ENCODE peak calls at places on chromosome X, in seven cellular contexts. One of them, this sample, is unnamed.

GRCh38 chrX:54950730-54951375 is 30.2 kb downstream of the TRO start:
- DNase-seq in lung: no peak
- DNase-seq in activated gamma-delta T cell treated with Interleukin-2 at 50 U/mL for 16 hours: no peak
- DNase-seq in left cardiac atrium: no peak
- DNase-seq in stimulated activated CD4-positive, alpha-beta T cell treated with anti-CD3 and anti-CD28 coated beads, Interleukin-1b, Interleukin-23, amount 100 ng/mL, for 1 hour: no peak
- DNase-seq in IMR-90: no peak
- DNase-seq in EL: no peak
- DNase-seq in this sample: no peak

GRCh38 chrX:69197690-69198089 is 32.4 kb upstream of the PJA1 start:
- DNase-seq in lung: no peak
- DNase-seq in activated gamma-delta T cell treated with Interleukin-2 at 50 U/mL for 16 hours: no peak
- DNase-seq in left cardiac atrium: no peak
- DNase-seq in stimulated activated CD4-positive, alpha-beta T cell treated with anti-CD3 and anti-CD28 coated beads, Interleukin-1b, Interleukin-23, amount 100 ng/mL, for 1 hour: no peak
- DNase-seq in IMR-90: no peak
- DNase-seq in EL: no peak
- DNase-seq in this sample: no peak

GRCh38 chrX:48306175-48306574 is 50.3 kb downstream of the SSX3 start:
- DNase-seq in lung: no peak
- DNase-seq in activated gamma-delta T cell treated with Interleukin-2 at 50 U/mL for 16 hours: no peak
- DNase-seq in left cardiac atrium: no peak
- DNase-seq in stimulated activated CD4-positive, alpha-beta T cell treated with anti-CD3 and anti-CD28 coated beads, Interleukin-1b, Interleukin-23, amount 100 ng/mL, for 1 hour: no peak
- DNase-seq in IMR-90: no peak
- DNase-seq in EL: no peak
- DNase-seq in this sample: no peak

GRCh38 chrX:10326578-10326977 is 169.8 kb downstream of the CLCN4 start:
- DNase-seq in lung: no peak
- DNase-seq in activated gamma-delta T cell treated with Interleukin-2 at 50 U/mL for 16 hours: no peak
- DNase-seq in left cardiac atrium: peak; percentile 25
- DNase-seq in stimulated activated CD4-positive, alpha-beta T cell treated with anti-CD3 and anti-CD28 coated beads, Interleukin-1b, Interleukin-23, amount 100 ng/mL, for 1 hour: no peak
- DNase-seq in IMR-90: peak; percentile 43
- DNase-seq in EL: peak; percentile 36
- DNase-seq in this sample: peak; percentile 69

GRCh38 chrX:12685541-12685940 is 105.7 kb upstream of the PRPS2 start:
- DNase-seq in lung: no peak
- DNase-seq in activated gamma-delta T cell treated with Interleukin-2 at 50 U/mL for 16 hours: no peak
- DNase-seq in left cardiac atrium: no peak
- DNase-seq in stimulated activated CD4-positive, alpha-beta T cell treated with anti-CD3 and anti-CD28 coated beads, Interleukin-1b, Interleukin-23, amount 100 ng/mL, for 1 hour: no peak
- DNase-seq in IMR-90: peak; percentile 48
- DNase-seq in EL: peak; percentile 19
- DNase-seq in this sample: peak; percentile 25

GRCh38 chrX:3345281-3346081 is 971 bp downstream of the MXRA5 start:
- DNase-seq in lung: no peak
- DNase-seq in activated gamma-delta T cell treated with Interleukin-2 at 50 U/mL for 16 hours: no peak
- DNase-seq in left cardiac atrium: peak; percentile 62
- DNase-seq in stimulated activated CD4-positive, alpha-beta T cell treated with anti-CD3 and anti-CD28 coated beads, Interleukin-1b, Interleukin-23, amount 100 ng/mL, for 1 hour: no peak
- DNase-seq in IMR-90: no peak
- DNase-seq in EL: peak; percentile 26
- DNase-seq in this sample: peak; percentile 66

GRCh38 chrX:66076801-66077200 is 36.9 kb upstream of the VSIG4 start:
- DNase-seq in lung: no peak
- DNase-seq in activated gamma-delta T cell treated with Interleukin-2 at 50 U/mL for 16 hours: no peak
- DNase-seq in left cardiac atrium: no peak
- DNase-seq in stimulated activated CD4-positive, alpha-beta T cell treated with anti-CD3 and anti-CD28 coated beads, Interleukin-1b, Interleukin-23, amount 100 ng/mL, for 1 hour: no peak
- DNase-seq in IMR-90: no peak
- DNase-seq in EL: no peak
- DNase-seq in this sample: no peak

GRCh38 chrX:50198348-50198747 is 2.5 kb downstream of the AKAP4 start:
- DNase-seq in lung: no peak
- DNase-seq in activated gamma-delta T cell treated with Interleukin-2 at 50 U/mL for 16 hours: no peak
- DNase-seq in left cardiac atrium: no peak
- DNase-seq in stimulated activated CD4-positive, alpha-beta T cell treated with anti-CD3 and anti-CD28 coated beads, Interleukin-1b, Interleukin-23, amount 100 ng/mL, for 1 hour: no peak
- DNase-seq in IMR-90: no peak
- DNase-seq in EL: no peak
- DNase-seq in this sample: no peak

GRCh38 chrX:49164589-49165360 is 2.2 kb downstream of the MAGIX start:
- DNase-seq in lung: no peak
- DNase-seq in activated gamma-delta T cell treated with Interleukin-2 at 50 U/mL for 16 hours: no peak
- DNase-seq in left cardiac atrium: no peak
- DNase-seq in stimulated activated CD4-positive, alpha-beta T cell treated with anti-CD3 and anti-CD28 coated beads, Interleukin-1b, Interleukin-23, amount 100 ng/mL, for 1 hour: no peak
- DNase-seq in IMR-90: no peak
- DNase-seq in EL: no peak
- DNase-seq in this sample: no peak

GRCh38 chrX:10038585-10038984 is 71.4 kb downstream of the CLDN34 start:
- DNase-seq in lung: no peak
- DNase-seq in activated gamma-delta T cell treated with Interleukin-2 at 50 U/mL for 16 hours: no peak
- DNase-seq in left cardiac atrium: no peak
- DNase-seq in stimulated activated CD4-positive, alpha-beta T cell treated with anti-CD3 and anti-CD28 coated beads, Interleukin-1b, Interleukin-23, amount 100 ng/mL, for 1 hour: no peak
- DNase-seq in IMR-90: no peak
- DNase-seq in EL: no peak
- DNase-seq in this sample: no peak

GRCh38 chrX:43813898-43814297 is 68.4 kb downstream of the MAOB start:
- DNase-seq in lung: no peak
- DNase-seq in activated gamma-delta T cell treated with Interleukin-2 at 50 U/mL for 16 hours: no peak
- DNase-seq in left cardiac atrium: no peak
- DNase-seq in stimulated activated CD4-positive, alpha-beta T cell treated with anti-CD3 and anti-CD28 coated beads, Interleukin-1b, Interleukin-23, amount 100 ng/mL, for 1 hour: no peak
- DNase-seq in IMR-90: no peak
- DNase-seq in EL: peak; percentile 4
- DNase-seq in this sample: peak; percentile 30

GRCh38 chrX:133881893-133882292 is 103.5 kb downstream of the GPC3 start:
- DNase-seq in lung: no peak
- DNase-seq in activated gamma-delta T cell treated with Interleukin-2 at 50 U/mL for 16 hours: no peak
- DNase-seq in left cardiac atrium: no peak
- DNase-seq in stimulated activated CD4-positive, alpha-beta T cell treated with anti-CD3 and anti-CD28 coated beads, Interleukin-1b, Interleukin-23, amount 100 ng/mL, for 1 hour: no peak
- DNase-seq in IMR-90: no peak
- DNase-seq in EL: no peak
- DNase-seq in this sample: peak; percentile 5

GRCh38 chrX:79361192-79361870 is 5.8 kb downstream of the ITM2A start:
- DNase-seq in lung: no peak
- DNase-seq in activated gamma-delta T cell treated with Interleukin-2 at 50 U/mL for 16 hours: no peak
- DNase-seq in left cardiac atrium: no peak
- DNase-seq in stimulated activated CD4-positive, alpha-beta T cell treated with anti-CD3 and anti-CD28 coated beads, Interleukin-1b, Interleukin-23, amount 100 ng/mL, for 1 hour: no peak
- DNase-seq in IMR-90: no peak
- DNase-seq in EL: no peak
- DNase-seq in this sample: no peak

GRCh38 chrX:1657367-1658082 is 42.7 kb downstream of the ASMT start:
- DNase-seq in lung: no peak
- DNase-seq in activated gamma-delta T cell treated with Interleukin-2 at 50 U/mL for 16 hours: peak; percentile 57
- DNase-seq in left cardiac atrium: peak; percentile 29
- DNase-seq in stimulated activated CD4-positive, alpha-beta T cell treated with anti-CD3 and anti-CD28 coated beads, Interleukin-1b, Interleukin-23, amount 100 ng/mL, for 1 hour: no peak
- DNase-seq in IMR-90: no peak
- DNase-seq in EL: peak; percentile 8
- DNase-seq in this sample: peak; percentile 31

GRCh38 chrX:87409113-87409841 is 108.3 kb upstream of the KLHL4 start:
- DNase-seq in lung: peak; percentile 77
- DNase-seq in activated gamma-delta T cell treated with Interleukin-2 at 50 U/mL for 16 hours: no peak
- DNase-seq in left cardiac atrium: peak; percentile 71
- DNase-seq in stimulated activated CD4-positive, alpha-beta T cell treated with anti-CD3 and anti-CD28 coated beads, Interleukin-1b, Interleukin-23, amount 100 ng/mL, for 1 hour: no peak
- DNase-seq in IMR-90: peak; percentile 24
- DNase-seq in EL: no peak
- DNase-seq in this sample: peak; percentile 96

GRCh38 chrX:53300157-53300556 is 18.8 kb upstream of the IQSEC2 start:
- DNase-seq in lung: no peak
- DNase-seq in activated gamma-delta T cell treated with Interleukin-2 at 50 U/mL for 16 hours: no peak
- DNase-seq in left cardiac atrium: no peak
- DNase-seq in stimulated activated CD4-positive, alpha-beta T cell treated with anti-CD3 and anti-CD28 coated beads, Interleukin-1b, Interleukin-23, amount 100 ng/mL, for 1 hour: no peak
- DNase-seq in IMR-90: no peak
- DNase-seq in EL: no peak
- DNase-seq in this sample: no peak

GRCh38 chrX:19372170-19373033 is 28.7 kb downstream of the PDHA1 start:
- DNase-seq in lung: peak; percentile 61
- DNase-seq in activated gamma-delta T cell treated with Interleukin-2 at 50 U/mL for 16 hours: peak; percentile 57
- DNase-seq in left cardiac atrium: peak; percentile 53
- DNase-seq in stimulated activated CD4-positive, alpha-beta T cell treated with anti-CD3 and anti-CD28 coated beads, Interleukin-1b, Interleukin-23, amount 100 ng/mL, for 1 hour: peak; percentile 14
- DNase-seq in IMR-90: peak; percentile 59
- DNase-seq in EL: peak; percentile 63
- DNase-seq in this sample: peak; percentile 75

GRCh38 chrX:138710866-138711331 is 618 bp downstream of the FGF13 start:
- DNase-seq in lung: no peak
- DNase-seq in activated gamma-delta T cell treated with Interleukin-2 at 50 U/mL for 16 hours: no peak
- DNase-seq in left cardiac atrium: peak; percentile 18
- DNase-seq in stimulated activated CD4-positive, alpha-beta T cell treated with anti-CD3 and anti-CD28 coated beads, Interleukin-1b, Interleukin-23, amount 100 ng/mL, for 1 hour: no peak
- DNase-seq in IMR-90: no peak
- DNase-seq in EL: no peak
- DNase-seq in this sample: peak; percentile 66

GRCh38 chrX:31057291-31057690 is 14.6 kb downstream of the FTHL17 start:
- DNase-seq in lung: no peak
- DNase-seq in activated gamma-delta T cell treated with Interleukin-2 at 50 U/mL for 16 hours: no peak
- DNase-seq in left cardiac atrium: no peak
- DNase-seq in stimulated activated CD4-positive, alpha-beta T cell treated with anti-CD3 and anti-CD28 coated beads, Interleukin-1b, Interleukin-23, amount 100 ng/mL, for 1 hour: no peak
- DNase-seq in IMR-90: no peak
- DNase-seq in EL: no peak
- DNase-seq in this sample: no peak

GRCh38 chrX:137823257-137823656 is 257.3 kb downstream of the ZIC3 start:
- DNase-seq in lung: no peak
- DNase-seq in activated gamma-delta T cell treated with Interleukin-2 at 50 U/mL for 16 hours: no peak
- DNase-seq in left cardiac atrium: no peak
- DNase-seq in stimulated activated CD4-positive, alpha-beta T cell treated with anti-CD3 and anti-CD28 coated beads, Interleukin-1b, Interleukin-23, amount 100 ng/mL, for 1 hour: no peak
- DNase-seq in IMR-90: no peak
- DNase-seq in EL: no peak
- DNase-seq in this sample: no peak

This sample was measured in cardiac muscle cell.